ENCODE peak calls at places on chromosomes 7 and 10, in nine cellular contexts. V is fibroblast of pulmonary artery, K is brain microvascular endothelial cell, I is sigmoid colon, X is fibroblast of mammary gland, C is thoracic aorta, W is ovary, S is B cell, L is tibial artery. Q is an unnamed sample.

GRCh38 chr7:39811161-39811614 is 138.9 kb upstream of the CDK13 start:
- DNase-seq in C (no peak), W (no peak), I (no peak), X (peak; percentile 70), L (no peak), S (no peak), K (no peak), V (peak; percentile 33), Q (no peak)

GRCh38 chr10:59337254-59337653 is 25.1 kb downstream of the FAM13C start:
- DNase-seq in C (peak; percentile 5), K (peak; percentile 31), L (peak; percentile 37), I (peak; percentile 71), S (no peak), X (peak; percentile 79), W (no peak), V (peak; percentile 70), Q (peak; percentile 59)

GRCh38 chr10:75127481-75127880 is 16.0 kb downstream of the SAMD8 start:
- DNase-seq in C (no peak), K (no peak), X (no peak), W (no peak), V (peak; percentile 50), L (no peak), I (no peak), S (no peak), Q (no peak)

GRCh38 chr10:132570771-132571564 is 33.4 kb downstream of the INPP5A start:
- DNase-seq in V (no peak), S (peak; percentile 84), W (no peak), X (no peak), K (no peak), C (no peak), I (no peak), L (peak; percentile 58), Q (no peak)

GRCh38 chr10:123149162-123149567 is 1.2 kb downstream of the HMX2 start:
- DNase-seq in K (no peak), S (peak; percentile 27), I (no peak), X (no peak), C (no peak), W (no peak), L (no peak), V (no peak), Q (no peak)

GRCh38 chr7:116086547-116086946 is 56.0 kb upstream of the TFEC start:
- DNase-seq in X (no peak), I (no peak), V (no peak), W (no peak), C (no peak), K (no peak), L (no peak), S (no peak), Q (no peak)

GRCh38 chr7:106180721-106181120 is 68.6 kb upstream of the SYPL1 start:
- DNase-seq in V (no peak), X (no peak), S (no peak), K (no peak), I (no peak), W (no peak), C (no peak), L (no peak), Q (peak; percentile 47)

GRCh38 chr10:110168601-110169481 is 38.6 kb upstream of the MXI1 start:
- DNase-seq in I (no peak), W (no peak), X (no peak), L (no peak), C (no peak), S (no peak), K (no peak), V (no peak), Q (peak; percentile 72)

GRCh38 chr7:111384065-111384891 is 178.0 kb downstream of the IMMP2L start:
- DNase-seq in K (peak; percentile 11), C (no peak), W (no peak), S (no peak), L (no peak), X (peak; percentile 67), I (no peak), V (peak; percentile 58), Q (no peak)

DNA sequence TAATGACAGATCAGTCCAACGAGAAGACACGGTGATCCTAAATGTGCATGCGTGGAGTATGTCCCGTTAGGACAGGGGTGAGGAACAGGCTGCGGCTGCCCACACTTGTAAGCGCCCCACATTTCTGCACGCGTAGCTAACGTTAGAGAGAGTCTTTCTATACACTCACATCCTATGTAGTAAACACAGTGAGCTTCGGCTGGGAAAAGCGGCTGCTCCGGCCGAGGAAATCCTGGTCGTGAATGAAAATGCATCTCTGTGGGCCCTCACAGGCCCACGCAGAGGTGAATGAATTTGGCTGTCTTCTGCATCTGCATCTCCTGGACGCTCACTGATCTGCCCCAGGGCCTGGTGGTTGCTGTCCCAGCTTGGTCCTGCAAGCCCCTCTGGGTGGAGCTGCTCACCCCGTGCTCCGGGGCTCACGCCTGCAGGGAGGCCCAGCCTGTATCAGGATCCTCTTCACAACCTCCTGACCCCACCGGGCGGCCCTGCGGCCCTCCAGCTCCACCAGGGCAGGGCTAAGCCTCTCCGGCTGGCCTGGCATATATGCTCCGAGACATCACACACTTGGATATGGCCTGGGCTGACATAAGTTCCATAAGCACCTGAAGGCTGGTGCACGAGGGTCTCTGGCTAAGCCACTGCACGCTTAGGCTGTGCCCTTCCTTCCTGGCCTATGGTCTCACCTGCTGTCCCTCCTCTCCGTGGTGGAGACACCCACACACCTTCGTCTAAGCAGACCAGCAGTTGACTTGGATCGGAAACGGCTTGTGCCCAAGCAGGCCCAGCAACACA is 117.9 kb upstream of the DIP2C start:
- DNase-seq in S (no peak), I (no peak), C (no peak), V (no peak), W (no peak), K (no peak), X (no peak), L (no peak), Q (no peak)
- TF ChIP-seq CTCF in S (no peak), I (no peak), C (no peak), V (no peak), W (no peak), K (no peak), X (no peak), L (no peak), Q (no peak)

GRCh38 chr7:18700147-18700546 is 204.6 kb downstream of the HDAC9 start:
- DNase-seq in X (peak; percentile 6), K (no peak), S (peak; percentile 2), I (no peak), L (no peak), C (no peak), W (no peak), V (no peak), Q (no peak)
- TF ChIP-seq CTCF in X (peak; percentile 27), K (peak; percentile 5), S (no peak), I (no peak), L (no peak), C (no peak), W (no peak), V (no peak), Q (no peak)

GRCh38 chr10:77963901-77964300 is 37.3 kb upstream of the DLG5 start:
- DNase-seq in W (no peak), X (no peak), L (no peak), I (no peak), S (no peak), K (no peak), V (no peak), C (no peak), Q (no peak)

GRCh38 chr10:77967611-77968022 is 41.1 kb upstream of the DLG5 start:
- DNase-seq in L (no peak), S (no peak), X (no peak), K (no peak), W (no peak), V (no peak), I (no peak), C (no peak), Q (no peak)

GRCh38 chr10:77962350-77963146 is 36.0 kb upstream of the DLG5 start:
- DNase-seq in W (no peak), C (no peak), X (no peak), V (no peak), L (no peak), K (no peak), S (no peak), I (no peak), Q (no peak)

GRCh38 chr10:77961668-77962067 is 35.1 kb upstream of the DLG5 start:
- DNase-seq in K (no peak), L (no peak), I (no peak), V (no peak), C (no peak), X (no peak), S (no peak), W (no peak), Q (no peak)

GRCh38 chr10:77965294-77965693 is 38.7 kb upstream of the DLG5 start:
- DNase-seq in L (no peak), C (no peak), K (peak; percentile 89), S (no peak), W (no peak), X (peak; percentile 94), V (peak; percentile 85), I (no peak), Q (no peak)
- TF ChIP-seq CTCF in L (no peak), C (no peak), K (no peak), S (no peak), W (no peak), X (peak; percentile 19), V (no peak), I (no peak), Q (no peak)

GRCh38 chr10:15719062-15719898 is 442 bp downstream of the ITGA8 start:
- DNase-seq in C (no peak), I (no peak), S (no peak), K (peak; percentile 4), X (no peak), V (no peak), L (no peak), W (peak; percentile 42), Q (no peak)

GRCh38 chr10:15715619-15716227 is 4.0 kb downstream of the ITGA8 start:
- DNase-seq in I (no peak), W (no peak), C (no peak), S (no peak), L (no peak), K (peak; percentile 19), X (peak; percentile 38), V (peak; percentile 30), Q (no peak)

GRCh38 chr10:15720635-15721310 is 1.1 kb upstream of the ITGA8 start:
- DNase-seq in L (no peak), W (no peak), X (no peak), I (no peak), K (no peak), V (no peak), S (no peak), C (no peak), Q (no peak)

GRCh38 chr10:15718495-15719061 is 1.1 kb downstream of the ITGA8 start:
- DNase-seq in K (no peak), C (no peak), I (no peak), V (no peak), S (no peak), X (no peak), L (no peak), W (no peak), Q (no peak)

DNA sequence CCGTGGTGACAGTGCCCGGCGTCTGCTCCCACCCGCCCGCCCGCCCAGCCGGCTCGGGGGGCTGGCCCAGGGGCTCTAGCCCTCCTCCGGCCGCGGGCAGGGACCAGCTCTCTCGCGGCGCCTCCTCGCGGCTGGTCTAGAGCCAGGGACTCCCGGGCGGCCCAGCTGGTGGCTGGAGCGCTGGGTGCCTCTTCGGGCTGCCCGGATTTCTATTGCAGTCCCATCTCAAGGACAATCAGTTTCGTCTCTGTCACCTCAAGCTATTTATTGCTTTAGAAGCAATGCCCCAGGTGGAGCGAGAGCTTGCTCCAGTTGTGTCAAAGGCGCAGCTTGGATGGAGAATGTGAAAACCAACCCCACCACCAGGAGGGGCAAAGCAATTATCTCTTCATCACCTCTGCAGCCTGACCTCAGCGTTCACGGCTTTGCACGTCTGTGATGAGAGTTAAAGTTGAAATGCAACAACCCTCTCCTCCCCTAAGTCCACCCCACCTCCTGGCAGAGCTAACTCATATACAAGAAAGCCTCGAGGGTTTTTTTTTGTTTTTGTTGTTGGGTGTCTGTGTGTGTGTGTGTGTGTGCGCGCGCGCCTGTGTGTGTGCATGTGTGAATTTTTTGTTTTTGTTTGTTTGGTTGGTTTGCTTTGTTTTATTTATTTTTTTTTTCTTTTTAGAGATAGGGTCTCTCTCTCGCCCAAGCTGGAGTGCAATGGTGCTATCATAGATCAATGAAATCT is at the start of gene ITGA8:
- DNase-seq in I (no peak), V (no peak), C (no peak), X (peak; percentile 39), S (no peak), L (no peak), K (peak; percentile 24), W (peak; percentile 60), Q (no peak)
- TF ChIP-seq CTCF in I (peak; percentile 40), V (peak; percentile 30), C (peak; percentile 68), X (peak; percentile 57), S (no peak), L (peak; percentile 67), K (peak; percentile 67), W (no peak), Q (no peak)